ENCODE peak calls at places on chromosomes 13 and 19, in seven cellular contexts. T, J, F, E, X, O and K are unnamed samples.
A peak's percentile ranks its signal among the peaks of the same experiment; 100 is the strongest.

GRCh38 chr19:10137751-10138682 is 18.3 kb upstream of the EIF3G start:
- DNase-seq in T (no peak), J (no peak), F (no peak), E (no peak), X (no peak), O (no peak), K (no peak)

GRCh38 chr13:63691474-63691873 is 2275.8 kb upstream of the PCDH20 start:
- DNase-seq in T (no peak), J (no peak), F (no peak), E (no peak), X (no peak), O (no peak), K (no peak)

GRCh38 chr19:48708471-48708870 is 11.1 kb downstream of the MAMSTR start:
- DNase-seq in T (no peak), J (no peak), F (no peak), E (no peak), X (no peak), O (no peak), K (no peak)

GRCh38 chr13:84137292-84137691 is 255.0 kb upstream of the SLITRK1 start:
- DNase-seq in T (no peak), J (no peak), F (no peak), E (no peak), X (peak; percentile 53), O (no peak), K (no peak)

GRCh38 chr19:2391118-2391725 is 31.2 kb downstream of the TMPRSS9 start:
- DNase-seq in T (no peak), J (peak; percentile 38), F (peak; percentile 53), E (peak; percentile 74), X (peak; percentile 73), O (peak; percentile 37), K (peak; percentile 71)

GRCh38 chr19:4363571-4364304 is 20.4 kb downstream of the MPND start:
- DNase-seq in T (no peak), J (peak; percentile 13), F (no peak), E (no peak), X (no peak), O (no peak), K (no peak)

GRCh38 chr19:3193256-3194062 is 7.7 kb downstream of the NCLN start:
- DNase-seq in T (no peak), J (no peak), F (no peak), E (no peak), X (no peak), O (no peak), K (no peak)

GRCh38 chr13:110238795-110239194 is 68.2 kb downstream of the COL4A1 start:
- DNase-seq in T (no peak), J (no peak), F (no peak), E (no peak), X (peak; percentile 42), O (no peak), K (no peak)

GRCh38 chr19:6500837-6501739 is 1.0 kb downstream of the TUBB4A start:
- DNase-seq in T (no peak), J (no peak), F (no peak), E (no peak), X (no peak), O (no peak), K (no peak)

GRCh38 chr13:28161370-28161769 is 23.0 kb downstream of the PAN3 start:
- DNase-seq in T (no peak), J (no peak), F (no peak), E (peak; percentile 66), X (peak; percentile 70), O (no peak), K (peak; percentile 75)

GRCh38 chr13:108560092-108560491 is 69.3 kb upstream of the MYO16 start:
- DNase-seq in T (no peak), J (no peak), F (no peak), E (no peak), X (no peak), O (no peak), K (no peak)

GRCh38 chr19:1026189-1027019 is at the start of gene CNN2:
- DNase-seq in T (peak; percentile 93), J (peak; percentile 81), F (no peak), E (peak; percentile 35), X (peak; percentile 85), O (peak; percentile 73), K (peak; percentile 80)